ENCODE peak calls at places on chromosomes 2 and 18, in four cellular contexts. N is SK-N-SH, C is WTC11, X is GM12878. Q is an unnamed sample.

GRCh38 chr18:51098082-51098481 is 68.1 kb downstream of the SMAD4 start:
- DNase-seq in N (no peak), C (no peak), X (no peak), Q (no peak)

GRCh38 chr2:222796413-222797103 is 64.3 kb upstream of the ACSL3 start:
- DNase-seq in N (no peak), C (no peak), X (no peak), Q (no peak)

GRCh38 chr2:241204010-241204384 is 15.5 kb downstream of the ANO7 start:
- DNase-seq in N (no peak), C (no peak), X (no peak), Q (no peak)

GRCh38 chr2:204335642-204336041 is 209.6 kb upstream of the PARD3B start:
- DNase-seq in N (no peak), C (no peak), X (no peak), Q (no peak)

GRCh38 chr2:144648837-144649485 is 129.0 kb upstream of the ZEB2 start:
- DNase-seq in N (no peak), C (peak; percentile 24), X (no peak), Q (no peak)

GRCh38 chr2:99865818-99866676 is 276.3 kb downstream of the AFF3 start:
- DNase-seq in N (no peak), C (no peak), X (no peak), Q (no peak)

GRCh38 chr18:23530195-23530594 is 26.9 kb downstream of the RMC1 start:
- DNase-seq in N (no peak), C (no peak), X (no peak), Q (no peak)

GRCh38 chr2:33018271-33018670 is 71.5 kb downstream of the LTBP1 start:
- DNase-seq in N (no peak), C (no peak), X (no peak), Q (no peak)

GRCh38 chr18:36372902-36373301 is 75.4 kb downstream of the FHOD3 start:
- DNase-seq in N (no peak), C (no peak), X (no peak), Q (no peak)

GRCh38 chr2:173034143-173034542 is 41.5 kb upstream of the MAP3K20 start:
- DNase-seq in N (no peak), C (no peak), X (no peak), Q (no peak)

GRCh38 chr2:21175895-21176646 is 52.3 kb downstream of the TDRD15 start:
- DNase-seq in N (peak; percentile 40), C (no peak), X (no peak), Q (peak; percentile 33)

GRCh38 chr2:71700880-71701397 is 247.6 kb downstream of the DYSF start:
- DNase-seq in N (no peak), C (no peak), X (no peak), Q (no peak)

GRCh38 chr2:240400319-240401161 is 34.9 kb upstream of the GPC1 start:
- DNase-seq in N (no peak), C (no peak), X (no peak), Q (no peak)

GRCh38 chr18:12336887-12337286 is 28.8 kb downstream of the TUBB6 start:
- DNase-seq in N (no peak), C (no peak), X (no peak), Q (no peak)

GRCh38 chr2:156657809-156658208 is 221.6 kb downstream of the GPD2 start:
- DNase-seq in N (no peak), C (no peak), X (no peak), Q (no peak)

GRCh38 chr18:46820863-46821262 is 64.0 kb upstream of the ST8SIA5 start:
- DNase-seq in N (no peak), C (no peak), X (no peak), Q (no peak)

GRCh38 chr2:219440388-219441256 is 6.0 kb downstream of the SPEG start:
- DNase-seq in N (no peak), C (no peak), X (no peak), Q (no peak)

GRCh38 chr2:191496838-191497237 is 181.1 kb upstream of the NABP1 start:
- DNase-seq in N (no peak), C (no peak), X (no peak), Q (no peak)

GRCh38 chr2:222837643-222838056 is 23.2 kb upstream of the ACSL3 start:
- DNase-seq in N (no peak), C (no peak), X (no peak), Q (no peak)

GRCh38 chr2:60282886-60283285 is 270.6 kb downstream of the BCL11A start:
- DNase-seq in N (no peak), C (no peak), X (no peak), Q (no peak)

GRCh38 chr2:205776139-205776538 is 93.8 kb downstream of the NRP2 start:
- DNase-seq in N (peak; percentile 61), C (peak; percentile 95), X (no peak), Q (peak; percentile 45)

GRCh38 chr2:168194784-168195522 is 52.4 kb downstream of the STK39 start:
- DNase-seq in N (peak; percentile 44), C (no peak), X (peak; percentile 28), Q (no peak)

GRCh38 chr2:88099798-88100488 is 27.9 kb downstream of the FABP1 start:
- DNase-seq in N (peak; percentile 40), C (peak; percentile 95), X (no peak), Q (peak; percentile 94)

GRCh38 chr2:240439698-240440151 is 4.3 kb downstream of the GPC1 start:
- DNase-seq in N (no peak), C (no peak), X (no peak), Q (no peak)

GRCh38 chr2:164777847-164778246 is 63.8 kb downstream of the COBLL1 start:
- DNase-seq in N (no peak), C (no peak), X (no peak), Q (no peak)

GRCh38 chr2:134290363-134290762 is 36.5 kb downstream of the MGAT5 start:
- DNase-seq in N (no peak), C (no peak), X (peak; percentile 60), Q (no peak)

GRCh38 chr18:46073474-46074331 is 1.6 kb upstream of the PSTPIP2 start:
- DNase-seq in N (peak; percentile 57), C (peak; percentile 36), X (no peak), Q (peak; percentile 70)

GRCh38 chr2:37283207-37283606 is 41.4 kb downstream of the PRKD3 start:
- DNase-seq in N (no peak), C (no peak), X (no peak), Q (no peak)

GRCh38 chr2:55923091-55923977 is at the start of gene EFEMP1:
- DNase-seq in N (peak; percentile 41), C (peak; percentile 85), X (no peak), Q (no peak)

GRCh38 chr2:224155896-224156295 is 116.8 kb upstream of the SERPINE2 start:
- DNase-seq in N (no peak), C (no peak), X (no peak), Q (no peak)

GRCh38 chr2:175309799-175310198 is 128.3 kb upstream of the ATP5MC3 start:
- DNase-seq in N (peak; percentile 54), C (peak; percentile 59), X (no peak), Q (peak; percentile 68)

GRCh38 chr2:240799183-240799740 is 20.8 kb downstream of the KIF1A start:
- DNase-seq in N (no peak), C (no peak), X (no peak), Q (no peak)

GRCh38 chr2:85668009-85668856 is at the start of gene SFTPB:
- DNase-seq in N (no peak), C (no peak), X (no peak), Q (no peak)

GRCh38 chr2:204360218-204361007 is 184.9 kb upstream of the PARD3B start:
- DNase-seq in N (no peak), C (no peak), X (no peak), Q (no peak)

GRCh38 chr2:79734518-79734917 is 221.7 kb downstream of the CTNNA2 start:
- DNase-seq in N (no peak), C (no peak), X (no peak), Q (no peak)

GRCh38 chr2:149446735-149447134 is 116.3 kb downstream of the LYPD6 start:
- DNase-seq in N (peak; percentile 68), C (no peak), X (no peak), Q (no peak)

GRCh38 chr2:149438260-149438960 is 108.0 kb downstream of the LYPD6 start:
- DNase-seq in N (no peak), C (no peak), X (no peak), Q (no peak)

GRCh38 chr2:149441255-149441654 is 110.9 kb downstream of the LYPD6 start:
- DNase-seq in N (no peak), C (no peak), X (no peak), Q (no peak)
- TF ChIP-seq USF1 in N (no peak), C (no peak), X (no peak), Q (no peak)

DNA sequence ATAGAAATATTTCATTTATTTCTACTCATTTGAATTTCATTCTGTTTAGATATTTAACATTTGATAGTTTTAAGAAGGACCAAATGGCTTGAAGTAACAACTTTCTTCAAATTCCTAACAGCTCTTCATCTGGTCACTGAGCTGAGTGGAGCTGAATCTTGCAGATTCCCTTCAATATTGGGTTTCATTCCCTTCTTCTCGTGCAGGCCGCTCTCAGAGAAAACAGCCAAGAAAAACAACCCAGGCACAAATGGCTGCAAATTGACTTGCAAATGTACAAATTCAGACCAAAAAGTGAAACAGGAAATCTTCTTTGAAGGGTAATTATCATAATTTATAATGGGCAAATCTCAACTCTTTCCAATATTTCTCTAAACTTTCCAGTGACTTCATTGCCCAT is 30.3 kb upstream of the GCG start:
- DNase-seq in N (no peak), C (no peak), X (no peak), Q (no peak)
- TF ChIP-seq USF1 in N (no peak), C (no peak), X (no peak), Q (no peak)

GRCh38 chr2:20106746-20107145 is 55.3 kb upstream of the LAPTM4A start:
- DNase-seq in N (no peak), C (peak; percentile 91), X (no peak), Q (no peak)
- TF ChIP-seq USF1 in N (no peak), C (peak; percentile 60), X (no peak), Q (no peak)

GRCh38 chr18:76983184-76983583 is 149.4 kb downstream of the MBP start:
- DNase-seq in N (peak; percentile 90), C (peak; percentile 97), X (peak; percentile 48), Q (peak; percentile 83)

GRCh38 chr18:76983613-76984051 is 149.0 kb downstream of the MBP start:
- DNase-seq in N (no peak), C (no peak), X (no peak), Q (no peak)

GRCh38 chr18:76985156-76985950 is 147.2 kb downstream of the MBP start:
- DNase-seq in N (no peak), C (no peak), X (no peak), Q (no peak)

GRCh38 chr18:76985951-76986236 is 146.7 kb downstream of the MBP start:
- DNase-seq in N (no peak), C (no peak), X (no peak), Q (no peak)

DNA sequence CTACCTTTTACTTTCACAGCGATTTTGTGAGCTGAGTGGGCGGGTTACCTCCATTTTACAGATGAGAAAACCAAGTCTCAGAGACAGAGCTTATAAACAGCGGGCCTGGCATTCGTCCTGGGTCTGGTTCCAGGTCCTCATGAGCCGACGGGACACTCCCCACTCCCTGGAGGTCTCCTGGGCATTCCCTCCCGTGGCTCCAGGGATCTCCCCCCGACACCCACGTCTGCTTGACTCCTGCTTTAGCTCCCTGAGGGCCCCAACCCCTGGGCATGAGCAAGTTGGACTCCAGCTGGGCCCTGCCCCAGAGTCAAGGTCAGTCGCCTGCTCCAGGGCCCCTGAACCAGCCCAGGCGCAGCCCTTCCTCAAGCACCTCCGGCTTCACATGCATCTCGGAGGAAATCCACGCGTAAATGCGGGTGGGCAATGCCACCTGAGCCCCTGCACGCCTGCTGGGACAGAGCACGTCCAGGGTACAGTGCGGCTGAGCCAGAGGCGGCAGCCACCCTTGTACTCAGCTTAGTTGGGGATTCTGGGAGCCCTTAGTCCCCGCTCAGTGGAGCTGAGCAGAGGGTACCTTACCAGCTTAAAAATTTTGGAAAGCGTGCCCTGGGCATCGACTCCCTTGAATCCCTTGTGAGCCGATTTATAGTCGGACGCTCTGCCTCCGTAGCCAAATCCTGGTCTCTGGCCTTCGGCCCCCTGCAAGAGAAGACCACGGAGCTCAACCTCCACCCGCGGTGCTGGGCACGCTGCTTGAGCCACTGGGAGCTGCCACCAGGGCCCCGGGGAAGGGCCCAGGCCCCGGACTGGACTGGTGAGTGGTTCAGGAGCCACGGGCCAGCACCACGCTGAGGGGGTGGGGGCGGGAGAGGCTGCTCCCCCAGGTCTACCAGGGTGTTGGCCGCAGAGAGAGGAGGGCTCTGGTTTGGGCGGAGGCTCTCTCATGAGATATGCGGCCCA is 148.1 kb downstream of the MBP start:
- DNase-seq in N (no peak), C (no peak), X (no peak), Q (no peak)
- TF ChIP-seq USF1 in N (no peak), C (no peak), X (no peak), Q (no peak)

Q was measured in K562.